ENCODE peak calls at places on chromosomes 4 and X, in four cellular contexts. Q is GM23248; A is stimulated activated CD8-positive, alpha-beta memory T cell treated with anti-CD3 and anti-CD28 coated beads, Interleukin-2, amount 100 ng/mL, for 48 hours; H is pancreas. U is an unnamed sample.

GRCh38 chrX:46704767-46705386 is 54.0 kb downstream of the SLC9A7 start:
- DNase-seq in Q (peak), H (no peak), A (no peak), U (peak)

GRCh38 chr4:55256787-55257186 is 89.3 kb upstream of the SRD5A3 start:
- DNase-seq in H (no peak), A (no peak), Q (no peak), U (no peak)

GRCh38 chrX:31213941-31214340 is 142.1 kb upstream of the FTHL17 start:
- DNase-seq in A (no peak), Q (peak), H (no peak), U (no peak)

GRCh38 chr4:168264903-168265302 is 53.6 kb downstream of the DDX60 start:
- DNase-seq in Q (no peak), A (no peak), H (no peak), U (no peak)

GRCh38 chr4:156732634-156733033 is 239.0 kb downstream of the PDGFC start:
- DNase-seq in H (no peak), A (no peak), Q (peak), U (no peak)

GRCh38 chrX:136497556-136498048 is at the start of gene HTATSF1:
- DNase-seq in H (no peak), Q (no peak), A (no peak), U (no peak)

GRCh38 chr4:11813951-11814446 is 385.3 kb upstream of the HS3ST1 start:
- DNase-seq in H (no peak), A (no peak), Q (no peak), U (no peak)

GRCh38 chr4:161438096-161438495 is 725.7 kb downstream of the FSTL5 start:
- DNase-seq in Q (no peak), A (no peak), H (no peak), U (no peak)

GRCh38 chrX:23840674-23841073 is 57.7 kb downstream of the SAT1 start:
- DNase-seq in A (no peak), Q (no peak), H (no peak), U (no peak)

GRCh38 chrX:69307736-69308135 is 142.5 kb upstream of the PJA1 start:
- DNase-seq in H (no peak), A (no peak), Q (no peak), U (no peak)

GRCh38 chr4:151887151-151887815 is 126.5 kb upstream of the GATB start:
- DNase-seq in A (no peak), Q (peak), H (no peak), U (no peak)

GRCh38 chrX:118254611-118255010 is 91.3 kb upstream of the WDR44 start:
- DNase-seq in Q (peak), A (peak), H (no peak), U (no peak)

GRCh38 chr4:7043521-7044414 is 596 bp downstream of the TADA2B start:
- DNase-seq in A (peak), Q (peak), H (peak), U (peak)

GRCh38 chrX:22666441-22666840 is 333.3 kb upstream of the DDX53 start:
- DNase-seq in H (no peak), Q (peak), A (no peak), U (peak)

GRCh38 chr4:138952405-138952804 is 63.2 kb upstream of the NOCT start:
- DNase-seq in H (no peak), Q (peak), A (peak), U (no peak)

GRCh38 chr4:14091966-14092365 is 464.4 kb upstream of the BOD1L1 start:
- DNase-seq in Q (peak), A (no peak), H (no peak), U (no peak)

GRCh38 chr4:114879916-114880315 is 233.5 kb downstream of the NDST4 start:
- DNase-seq in H (no peak), Q (no peak), A (no peak), U (no peak)

GRCh38 chr4:136651932-136652331 is 880.4 kb downstream of the PCDH18 start:
- DNase-seq in H (no peak), Q (no peak), A (no peak), U (no peak)

GRCh38 chrX:103063918-103064434 is at the start of gene BEX1:
- DNase-seq in A (peak), Q (peak), H (peak), U (no peak)

GRCh38 chr4:46386570-46386969 is 3.4 kb downstream of the GABRA2 start:
- DNase-seq in A (no peak), H (no peak), Q (peak), U (no peak)

GRCh38 chrX:100748133-100748532 is 16.2 kb upstream of the SYTL4 start:
- DNase-seq in A (no peak), Q (no peak), H (no peak), U (no peak)